ENCODE peak calls at places on chromosomes 6 and 20, in eight cellular contexts. One of them, this sample, is unnamed. For H3K9me3, the result is how much of the 10 kb centered on the place peaks cover.

GRCh38 chr20:50788868-50789125 is 6.1 kb upstream of the BCAS4 start:
- DNase-seq in left lung: no peak
- DNase-seq in left ventricle myocardium inferior: no peak
- DNase-seq in psoas muscle: peak
- DNase-seq in OCI-LY7: no peak
- DNase-seq in neural progenitor cell: no peak
- DNase-seq in neuronal stem cell: no peak
- DNase-seq in A549: no peak
- DNase-seq in this sample: no peak

GRCh38 chr6:56644366-56644765 is 1.7 kb upstream of the DST start:
- DNase-seq in left lung: no peak
- DNase-seq in left ventricle myocardium inferior: no peak
- DNase-seq in psoas muscle: no peak
- DNase-seq in OCI-LY7: no peak
- DNase-seq in neural progenitor cell: no peak
- DNase-seq in neuronal stem cell: no peak
- DNase-seq in A549: no peak
- DNase-seq in this sample: no peak

GRCh38 chr6:70884074-70884983 is 72.5 kb downstream of the B3GAT2 start:
- DNase-seq in left lung: peak
- DNase-seq in left ventricle myocardium inferior: peak
- DNase-seq in psoas muscle: peak
- DNase-seq in OCI-LY7: peak
- DNase-seq in neural progenitor cell: peak
- DNase-seq in neuronal stem cell: peak
- DNase-seq in A549: peak
- DNase-seq in this sample: peak

GRCh38 chr6:3518356-3518841 is 61.5 kb upstream of the SLC22A23 start:
- DNase-seq in left lung: no peak
- DNase-seq in left ventricle myocardium inferior: no peak
- DNase-seq in psoas muscle: peak
- DNase-seq in OCI-LY7: no peak
- DNase-seq in neural progenitor cell: no peak
- DNase-seq in neuronal stem cell: no peak
- DNase-seq in A549: peak
- DNase-seq in this sample: peak

GRCh38 chr20:45940469-45940868 is 6.0 kb downstream of the PCIF1 start:
- DNase-seq in left lung: peak
- DNase-seq in left ventricle myocardium inferior: no peak
- DNase-seq in psoas muscle: no peak
- DNase-seq in OCI-LY7: no peak
- DNase-seq in neural progenitor cell: no peak
- DNase-seq in neuronal stem cell: no peak
- DNase-seq in A549: no peak
- DNase-seq in this sample: no peak

GRCh38 chr20:25088267-25088666 is 6.3 kb upstream of the VSX1 start:
- DNase-seq in left lung: no peak
- DNase-seq in left ventricle myocardium inferior: no peak
- DNase-seq in psoas muscle: no peak
- DNase-seq in OCI-LY7: no peak
- DNase-seq in neural progenitor cell: no peak
- DNase-seq in neuronal stem cell: no peak
- DNase-seq in A549: no peak
- DNase-seq in this sample: no peak

GRCh38 chr6:161056451-161056850 is 64.9 kb downstream of the MAP3K4 start:
- DNase-seq in left lung: no peak
- DNase-seq in left ventricle myocardium inferior: no peak
- DNase-seq in psoas muscle: no peak
- DNase-seq in OCI-LY7: no peak
- DNase-seq in neural progenitor cell: no peak
- DNase-seq in neuronal stem cell: no peak
- DNase-seq in A549: no peak
- DNase-seq in this sample: no peak

GRCh38 chr6:136609878-136610706 is 59.9 kb upstream of the MAP7 start:
- DNase-seq in left lung: no peak
- DNase-seq in left ventricle myocardium inferior: no peak
- DNase-seq in psoas muscle: no peak
- DNase-seq in OCI-LY7: no peak
- DNase-seq in neural progenitor cell: no peak
- DNase-seq in neuronal stem cell: no peak
- DNase-seq in A549: peak
- DNase-seq in this sample: peak

GRCh38 chr6:1139155-1139890 is 172.6 kb upstream of the FOXQ1 start:
- DNase-seq in left lung: no peak
- DNase-seq in left ventricle myocardium inferior: no peak
- DNase-seq in psoas muscle: no peak
- DNase-seq in OCI-LY7: no peak
- DNase-seq in neural progenitor cell: no peak
- DNase-seq in neuronal stem cell: no peak
- DNase-seq in A549: no peak
- DNase-seq in this sample: no peak

GRCh38 chr20:53284141-53285055 is 309.2 kb downstream of the ZNF217 start:
- DNase-seq in left lung: no peak
- DNase-seq in left ventricle myocardium inferior: no peak
- DNase-seq in psoas muscle: no peak
- DNase-seq in OCI-LY7: no peak
- DNase-seq in neural progenitor cell: no peak
- DNase-seq in neuronal stem cell: no peak
- DNase-seq in A549: no peak
- DNase-seq in this sample: no peak

GRCh38 chr20:53283011-53283410 is 310.6 kb downstream of the ZNF217 start:
- DNase-seq in left lung: no peak
- DNase-seq in left ventricle myocardium inferior: no peak
- DNase-seq in psoas muscle: no peak
- DNase-seq in OCI-LY7: no peak
- DNase-seq in neural progenitor cell: no peak
- DNase-seq in neuronal stem cell: no peak
- DNase-seq in A549: no peak
- DNase-seq in this sample: no peak

GRCh38 chr20:53281557-53282117 is 309.5 kb downstream of the TSHZ2 start:
- DNase-seq in left lung: no peak
- DNase-seq in left ventricle myocardium inferior: no peak
- DNase-seq in psoas muscle: no peak
- DNase-seq in OCI-LY7: no peak
- DNase-seq in neural progenitor cell: no peak
- DNase-seq in neuronal stem cell: no peak
- DNase-seq in A549: no peak
- DNase-seq in this sample: no peak

GRCh38 chr20:53282217-53282955 is 310.2 kb downstream of the TSHZ2 start:
- DNase-seq in left lung: no peak
- DNase-seq in left ventricle myocardium inferior: no peak
- DNase-seq in psoas muscle: no peak
- DNase-seq in OCI-LY7: no peak
- DNase-seq in neural progenitor cell: peak
- DNase-seq in neuronal stem cell: no peak
- DNase-seq in A549: no peak
- DNase-seq in this sample: no peak

GRCh38 chr20:53283597-53283996 is 310.0 kb downstream of the ZNF217 start:
- DNase-seq in left lung: no peak
- DNase-seq in left ventricle myocardium inferior: no peak
- DNase-seq in psoas muscle: no peak
- DNase-seq in OCI-LY7: no peak
- DNase-seq in neural progenitor cell: no peak
- DNase-seq in neuronal stem cell: no peak
- DNase-seq in A549: no peak
- DNase-seq in this sample: no peak
- H3K27ac ChIP-seq in left lung: no peak
- H3K27ac ChIP-seq in left ventricle myocardium inferior: no peak
- H3K27ac ChIP-seq in psoas muscle: no peak
- H3K27ac ChIP-seq in OCI-LY7: no peak
- H3K27ac ChIP-seq in neural progenitor cell: no peak
- H3K27ac ChIP-seq in neuronal stem cell: no peak
- H3K27ac ChIP-seq in A549: no peak
- H3K27ac ChIP-seq in this sample: no peak

DNA sequence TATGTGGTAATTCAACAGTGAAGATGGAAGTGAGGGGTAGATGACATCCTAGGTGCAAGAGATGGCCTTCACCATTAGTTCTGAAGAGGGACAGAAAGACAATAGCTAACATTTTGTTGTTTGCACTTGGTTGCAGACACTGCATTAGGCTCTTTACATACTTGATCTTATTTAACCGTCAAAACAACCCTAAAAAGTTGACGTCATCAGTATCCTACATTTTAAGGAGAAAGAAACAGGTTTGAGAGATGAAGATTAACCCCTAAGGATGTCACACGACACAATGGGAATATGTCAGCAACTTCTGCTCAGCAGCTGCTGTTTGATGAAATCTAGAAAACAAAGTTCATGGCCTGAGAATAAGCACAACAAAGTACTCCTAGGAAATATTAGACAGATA is 72.6 kb upstream of the MC3R start:
- DNase-seq in left lung: no peak
- DNase-seq in left ventricle myocardium inferior: no peak
- DNase-seq in psoas muscle: no peak
- DNase-seq in OCI-LY7: no peak
- DNase-seq in neural progenitor cell: no peak
- DNase-seq in neuronal stem cell: no peak
- DNase-seq in A549: no peak
- DNase-seq in this sample: no peak
- H3K9me3 ChIP-seq in left lung: under half
- H3K9me3 ChIP-seq in left ventricle myocardium inferior: under half
- H3K9me3 ChIP-seq in psoas muscle: under half
- H3K9me3 ChIP-seq in OCI-LY7: under half
- H3K9me3 ChIP-seq in neural progenitor cell: under half
- H3K9me3 ChIP-seq in neuronal stem cell: under half
- H3K9me3 ChIP-seq in A549: under half
- H3K9me3 ChIP-seq in this sample: under half

GRCh38 chr6:24009319-24009718 is 116.7 kb upstream of the NRSN1 start:
- DNase-seq in left lung: no peak
- DNase-seq in left ventricle myocardium inferior: no peak
- DNase-seq in psoas muscle: no peak
- DNase-seq in OCI-LY7: no peak
- DNase-seq in neural progenitor cell: peak
- DNase-seq in neuronal stem cell: peak
- DNase-seq in A549: no peak
- DNase-seq in this sample: no peak

GRCh38 chr6:24004659-24005058 is 121.4 kb upstream of the NRSN1 start:
- DNase-seq in left lung: no peak
- DNase-seq in left ventricle myocardium inferior: no peak
- DNase-seq in psoas muscle: no peak
- DNase-seq in OCI-LY7: no peak
- DNase-seq in neural progenitor cell: no peak
- DNase-seq in neuronal stem cell: no peak
- DNase-seq in A549: no peak
- DNase-seq in this sample: no peak

GRCh38 chr6:24006246-24006645 is 119.8 kb upstream of the NRSN1 start:
- DNase-seq in left lung: no peak
- DNase-seq in left ventricle myocardium inferior: no peak
- DNase-seq in psoas muscle: no peak
- DNase-seq in OCI-LY7: no peak
- DNase-seq in neural progenitor cell: no peak
- DNase-seq in neuronal stem cell: no peak
- DNase-seq in A549: no peak
- DNase-seq in this sample: no peak

DNA sequence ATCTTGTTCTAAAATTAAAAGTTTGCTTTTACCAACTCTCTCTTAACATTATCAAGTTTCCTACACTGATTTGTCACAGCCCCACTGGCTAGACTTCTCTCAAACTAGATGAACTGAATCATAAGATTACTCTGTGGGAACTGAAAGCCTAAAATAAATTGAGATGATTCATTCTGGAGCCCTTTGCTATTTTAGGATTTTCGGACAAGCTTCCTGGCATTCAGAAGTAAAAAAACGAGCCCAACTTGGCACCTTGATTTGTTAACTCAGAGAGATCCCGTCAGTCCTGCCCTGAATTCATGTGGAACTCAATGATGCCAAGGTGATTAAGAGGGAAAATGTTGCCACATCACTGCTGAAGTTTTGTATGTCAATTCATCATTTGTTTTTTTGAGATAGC is 122.0 kb upstream of the NRSN1 start:
- DNase-seq in left lung: no peak
- DNase-seq in left ventricle myocardium inferior: no peak
- DNase-seq in psoas muscle: no peak
- DNase-seq in OCI-LY7: no peak
- DNase-seq in neural progenitor cell: no peak
- DNase-seq in neuronal stem cell: no peak
- DNase-seq in A549: no peak
- DNase-seq in this sample: no peak
- H3K27ac ChIP-seq in left lung: no peak
- H3K27ac ChIP-seq in left ventricle myocardium inferior: no peak
- H3K27ac ChIP-seq in psoas muscle: no peak
- H3K27ac ChIP-seq in OCI-LY7: no peak
- H3K27ac ChIP-seq in neural progenitor cell: no peak
- H3K27ac ChIP-seq in neuronal stem cell: no peak
- H3K27ac ChIP-seq in A549: no peak
- H3K27ac ChIP-seq in this sample: peak

DNA sequence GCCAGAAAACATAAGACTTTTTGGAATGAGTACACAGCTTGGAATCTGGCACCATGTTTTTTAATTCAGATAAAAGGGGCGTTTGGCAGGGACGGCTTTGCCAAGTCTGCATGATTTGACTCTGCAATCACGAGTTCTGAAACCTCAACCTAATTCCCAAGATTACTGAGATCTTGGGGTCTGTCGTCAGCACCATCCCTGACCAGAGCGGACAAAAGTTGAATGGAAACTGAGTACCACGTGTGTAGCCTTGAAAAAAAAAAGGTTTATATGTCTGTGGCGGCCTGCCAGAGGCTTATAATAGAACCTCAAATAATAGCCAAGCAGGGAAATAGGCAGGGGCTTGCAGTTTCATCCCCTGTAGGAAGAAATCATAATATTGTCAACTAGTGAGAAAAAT is 119.0 kb upstream of the ARID1B start:
- DNase-seq in left lung: no peak
- DNase-seq in left ventricle myocardium inferior: no peak
- DNase-seq in psoas muscle: no peak
- DNase-seq in OCI-LY7: no peak
- DNase-seq in neural progenitor cell: no peak
- DNase-seq in neuronal stem cell: no peak
- DNase-seq in A549: no peak
- DNase-seq in this sample: peak
- H3K9me3 ChIP-seq in left lung: under half
- H3K9me3 ChIP-seq in left ventricle myocardium inferior: under half
- H3K9me3 ChIP-seq in psoas muscle: under half
- H3K9me3 ChIP-seq in OCI-LY7: under half
- H3K9me3 ChIP-seq in neural progenitor cell: under half
- H3K9me3 ChIP-seq in neuronal stem cell: under half
- H3K9me3 ChIP-seq in A549: under half
- H3K9me3 ChIP-seq in this sample: under half

DNA sequence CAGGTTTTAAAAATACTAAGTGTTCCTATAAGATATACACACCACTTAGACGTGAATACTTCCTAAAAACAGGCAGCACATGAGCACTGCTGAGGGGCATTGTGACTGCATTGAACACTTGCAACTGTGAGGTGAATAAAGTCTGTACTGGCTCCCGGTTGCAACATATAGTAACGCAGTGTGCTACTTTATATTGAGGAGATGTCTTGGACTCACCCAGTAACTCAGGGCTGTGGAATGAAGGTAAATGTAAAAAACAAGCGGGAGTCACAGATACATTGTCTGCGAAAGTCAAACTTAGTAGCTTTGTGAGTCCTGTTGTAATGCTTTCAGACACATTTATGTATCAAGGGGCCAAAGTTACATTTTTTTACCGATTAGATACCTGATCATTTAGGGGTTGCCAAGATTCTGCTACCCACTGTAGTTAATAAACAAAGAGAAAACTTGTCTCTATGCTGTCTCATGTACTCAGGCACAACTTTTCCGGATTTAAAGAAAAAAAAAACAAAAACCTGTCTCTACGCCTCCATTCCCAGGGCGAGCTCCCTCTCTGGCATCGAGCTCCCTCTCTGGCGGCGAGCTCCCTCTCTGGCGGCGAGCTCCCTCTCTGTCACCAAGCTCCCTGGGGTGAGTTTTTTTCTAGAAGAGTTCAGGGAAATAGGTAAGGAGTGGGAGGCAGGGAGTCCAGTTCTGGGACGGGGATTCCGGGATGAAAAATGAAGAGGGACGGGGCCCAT is 16.8 kb upstream of the HLA-A start:
- DNase-seq in left lung: peak
- DNase-seq in left ventricle myocardium inferior: no peak
- DNase-seq in psoas muscle: no peak
- DNase-seq in OCI-LY7: no peak
- DNase-seq in neural progenitor cell: no peak
- DNase-seq in neuronal stem cell: no peak
- DNase-seq in A549: no peak
- DNase-seq in this sample: no peak
- H3K27ac ChIP-seq in left lung: peak
- H3K27ac ChIP-seq in left ventricle myocardium inferior: peak
- H3K27ac ChIP-seq in psoas muscle: peak
- H3K27ac ChIP-seq in OCI-LY7: no peak
- H3K27ac ChIP-seq in neural progenitor cell: no peak
- H3K27ac ChIP-seq in neuronal stem cell: no peak
- H3K27ac ChIP-seq in A549: no peak
- H3K27ac ChIP-seq in this sample: peak

This sample was measured in osteoblast.